ENCODE peak calls at places on chromosomes 11 and 22, in five cellular contexts. H is mucosa of gallbladder; J is activated effector memory CD4-positive, alpha-beta T cell treated with anti-CD3 and anti-CD28 coated beads, Interleukin-2, amount 50 U/mL, for 16 hours; F is endothelial cell; S is lower lobe of right lung. I is an unnamed sample.

GRCh38 chr11:38182126-38182907 is 1584.3 kb upstream of the RAG2 start:
- DNase-seq in S (no peak), H (no peak), J (no peak), F (no peak), I (no peak)

GRCh38 chr11:57318178-57318577 is 6.6 kb downstream of the TNKS1BP1 start:
- DNase-seq in J (no peak), S (no peak), H (no peak), F (no peak), I (no peak)

GRCh38 chr11:35997908-35998307 is 54.0 kb downstream of the LDLRAD3 start:
- DNase-seq in F (no peak), J (no peak), S (no peak), H (no peak), I (no peak)

GRCh38 chr11:5809122-5809519 is 397 bp downstream of the OR52N2 start:
- DNase-seq in H (no peak), F (peak), J (no peak), S (no peak), I (no peak)

GRCh38 chr11:64887757-64888405 is 9.5 kb upstream of the EHD1 start:
- DNase-seq in F (peak), H (peak), S (peak), J (peak), I (peak)

GRCh38 chr11:9231848-9232177 is 33.3 kb downstream of the DENND5A start:
- DNase-seq in J (no peak), F (no peak), H (no peak), S (no peak), I (no peak)

GRCh38 chr11:123560001-123560400 is 94.4 kb downstream of the SCN3B start:
- DNase-seq in F (no peak), S (no peak), J (no peak), H (peak), I (peak)

GRCh38 chr22:19536564-19536963 is 12.4 kb upstream of the CLDN5 start:
- DNase-seq in F (no peak), S (no peak), J (no peak), H (no peak), I (no peak)

GRCh38 chr11:134691474-134691873 is 279.4 kb upstream of the B3GAT1 start:
- DNase-seq in F (no peak), H (no peak), J (no peak), S (no peak), I (no peak)

GRCh38 chr22:17792289-17792688 is 18.0 kb upstream of the BID start:
- DNase-seq in S (no peak), F (no peak), J (no peak), H (no peak), I (no peak)

GRCh38 chr11:64170419-64170818 is 4.5 kb upstream of the MACROD1 start:
- DNase-seq in J (no peak), H (no peak), F (no peak), S (no peak), I (no peak)

GRCh38 chr11:12224537-12224893 is 114.1 kb downstream of the MICAL2 start:
- DNase-seq in S (peak), J (peak), H (peak), F (no peak), I (peak)